ENCODE peak calls at places on chromosome X, in ten cellular contexts. One of them, this sample, is unnamed.

GRCh38 chrX:103356897-103357296 is 591 bp downstream of the TCEAL9 start:
- DNase-seq in body of pancreas: peak; percentile 52
- DNase-seq in GM23248: peak; percentile 45
- DNase-seq in foreskin fibroblast: no peak
- DNase-seq in cardiac muscle cell: peak; percentile 28
- DNase-seq in lower leg skin: no peak
- DNase-seq in bronchial epithelial cell: no peak
- DNase-seq in PC-9: no peak
- DNase-seq in heart right ventricle: peak; percentile 18
- DNase-seq in RWPE2: no peak
- DNase-seq in this sample: peak; percentile 45

GRCh38 chrX:129779747-129780146 is at the start of gene SASH3:
- DNase-seq in body of pancreas: peak; percentile 17
- DNase-seq in RWPE2: no peak
- DNase-seq in PC-9: no peak
- DNase-seq in GM23248: no peak
- DNase-seq in lower leg skin: peak; percentile 24
- DNase-seq in bronchial epithelial cell: no peak
- DNase-seq in cardiac muscle cell: no peak
- DNase-seq in heart right ventricle: peak; percentile 26
- DNase-seq in foreskin fibroblast: no peak
- DNase-seq in this sample: no peak

GRCh38 chrX:55758033-55758432 is 40.5 kb downstream of the RRAGB start:
- DNase-seq in lower leg skin: no peak
- DNase-seq in heart right ventricle: no peak
- DNase-seq in GM23248: no peak
- DNase-seq in RWPE2: no peak
- DNase-seq in body of pancreas: no peak
- DNase-seq in bronchial epithelial cell: peak; percentile 10
- DNase-seq in cardiac muscle cell: peak; percentile 2
- DNase-seq in PC-9: no peak
- DNase-seq in foreskin fibroblast: peak; percentile 7
- DNase-seq in this sample: peak; percentile 14

GRCh38 chrX:96407501-96407900 is 277.1 kb upstream of the DIAPH2 start:
- DNase-seq in foreskin fibroblast: peak; percentile 60
- DNase-seq in lower leg skin: peak; percentile 15
- DNase-seq in body of pancreas: peak; percentile 9
- DNase-seq in cardiac muscle cell: peak; percentile 68
- DNase-seq in GM23248: peak; percentile 69
- DNase-seq in bronchial epithelial cell: peak; percentile 55
- DNase-seq in heart right ventricle: no peak
- DNase-seq in RWPE2: no peak
- DNase-seq in PC-9: peak; percentile 85
- DNase-seq in this sample: peak; percentile 79

GRCh38 chrX:30702736-30703135 is 49.5 kb downstream of the GK start:
- DNase-seq in lower leg skin: no peak
- DNase-seq in body of pancreas: no peak
- DNase-seq in bronchial epithelial cell: no peak
- DNase-seq in cardiac muscle cell: peak; percentile 70
- DNase-seq in GM23248: peak; percentile 78
- DNase-seq in RWPE2: no peak
- DNase-seq in heart right ventricle: no peak
- DNase-seq in PC-9: no peak
- DNase-seq in foreskin fibroblast: peak; percentile 32
- DNase-seq in this sample: peak; percentile 48

GRCh38 chrX:72054776-72055495 is 76.8 kb downstream of the RTL5 start:
- DNase-seq in PC-9: no peak
- DNase-seq in bronchial epithelial cell: no peak
- DNase-seq in foreskin fibroblast: no peak
- DNase-seq in lower leg skin: no peak
- DNase-seq in RWPE2: no peak
- DNase-seq in body of pancreas: no peak
- DNase-seq in heart right ventricle: no peak
- DNase-seq in cardiac muscle cell: no peak
- DNase-seq in GM23248: no peak
- DNase-seq in this sample: no peak

GRCh38 chrX:129600981-129601424 is 53.8 kb downstream of the APLN start:
- DNase-seq in PC-9: no peak
- DNase-seq in GM23248: peak; percentile 53
- DNase-seq in lower leg skin: no peak
- DNase-seq in heart right ventricle: no peak
- DNase-seq in bronchial epithelial cell: peak; percentile 23
- DNase-seq in RWPE2: no peak
- DNase-seq in cardiac muscle cell: peak; percentile 32
- DNase-seq in body of pancreas: no peak
- DNase-seq in foreskin fibroblast: peak; percentile 17
- DNase-seq in this sample: peak; percentile 69

GRCh38 chrX:122586831-122587230 is 597.2 kb upstream of the GRIA3 start:
- DNase-seq in cardiac muscle cell: no peak
- DNase-seq in body of pancreas: no peak
- DNase-seq in heart right ventricle: no peak
- DNase-seq in RWPE2: no peak
- DNase-seq in bronchial epithelial cell: no peak
- DNase-seq in PC-9: no peak
- DNase-seq in lower leg skin: no peak
- DNase-seq in foreskin fibroblast: no peak
- DNase-seq in GM23248: peak; percentile 41
- DNase-seq in this sample: peak; percentile 36

GRCh38 chrX:108468486-108468885 is 28.8 kb downstream of the COL4A5 start:
- DNase-seq in GM23248: peak; percentile 51
- DNase-seq in cardiac muscle cell: peak; percentile 51
- DNase-seq in PC-9: no peak
- DNase-seq in body of pancreas: no peak
- DNase-seq in lower leg skin: no peak
- DNase-seq in heart right ventricle: no peak
- DNase-seq in bronchial epithelial cell: no peak
- DNase-seq in RWPE2: no peak
- DNase-seq in foreskin fibroblast: peak; percentile 29
- DNase-seq in this sample: peak; percentile 72

GRCh38 chrX:110286126-110286525 is 31.8 kb downstream of the AMMECR1 start:
- DNase-seq in PC-9: peak; percentile 76
- DNase-seq in foreskin fibroblast: peak; percentile 74
- DNase-seq in GM23248: peak; percentile 89
- DNase-seq in bronchial epithelial cell: peak; percentile 85
- DNase-seq in cardiac muscle cell: peak; percentile 80
- DNase-seq in heart right ventricle: no peak
- DNase-seq in body of pancreas: no peak
- DNase-seq in lower leg skin: peak; percentile 14
- DNase-seq in RWPE2: peak; percentile 36
- DNase-seq in this sample: peak; percentile 81

GRCh38 chrX:129462707-129463106 is 60.6 kb downstream of the SMARCA1 start:
- DNase-seq in body of pancreas: no peak
- DNase-seq in lower leg skin: no peak
- DNase-seq in bronchial epithelial cell: no peak
- DNase-seq in cardiac muscle cell: no peak
- DNase-seq in foreskin fibroblast: no peak
- DNase-seq in heart right ventricle: no peak
- DNase-seq in PC-9: no peak
- DNase-seq in RWPE2: no peak
- DNase-seq in GM23248: peak; percentile 13
- DNase-seq in this sample: peak; percentile 22

DNA sequence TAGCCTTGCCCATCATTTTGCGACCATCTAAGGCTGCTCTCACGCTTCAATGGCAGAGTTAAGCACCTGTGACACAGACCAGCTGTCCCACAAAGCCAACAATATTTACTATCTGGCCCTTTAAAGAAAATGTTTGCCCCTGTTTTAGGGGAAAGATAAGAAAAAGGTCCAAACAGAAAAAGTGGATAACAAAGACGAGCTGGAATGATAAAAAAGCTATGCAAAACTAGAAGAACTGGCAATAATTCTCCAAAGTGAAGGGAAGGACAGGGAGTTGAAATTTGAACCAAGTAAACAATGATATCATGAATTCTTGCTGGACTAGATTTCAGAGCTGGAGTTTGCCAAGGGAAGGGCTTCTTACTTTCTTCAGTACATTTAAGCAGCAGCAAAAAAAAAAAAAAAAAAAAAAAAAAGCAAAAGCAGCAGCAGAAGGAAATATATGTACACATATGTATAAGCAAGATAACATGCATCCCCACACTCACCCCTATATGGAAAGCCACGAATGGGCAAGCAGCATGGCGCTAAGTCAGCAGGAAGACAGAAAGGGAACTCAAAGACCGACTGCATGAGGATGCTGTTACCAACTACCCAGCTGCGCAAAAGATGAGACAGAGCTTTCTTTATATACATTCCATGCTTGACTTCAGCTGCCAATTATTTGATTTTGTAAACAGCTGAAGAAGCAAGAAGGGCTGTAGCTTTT is 12.4 kb downstream of the TRAPPC2 start:
- DNase-seq in heart right ventricle: no peak
- DNase-seq in GM23248: peak; percentile 47
- DNase-seq in cardiac muscle cell: peak; percentile 40
- DNase-seq in RWPE2: no peak
- DNase-seq in PC-9: peak; percentile 85
- DNase-seq in body of pancreas: no peak
- DNase-seq in bronchial epithelial cell: peak; percentile 46
- DNase-seq in foreskin fibroblast: no peak
- DNase-seq in lower leg skin: no peak
- DNase-seq in this sample: peak; percentile 71
- H3K4me3 ChIP-seq in heart right ventricle: no peak overlapping the region
- H3K4me3 ChIP-seq in GM23248: no peak overlapping the region
- H3K4me3 ChIP-seq in cardiac muscle cell: no peak overlapping the region
- H3K4me3 ChIP-seq in RWPE2: no peak overlapping the region
- H3K4me3 ChIP-seq in PC-9: no peak overlapping the region
- H3K4me3 ChIP-seq in body of pancreas: no peak overlapping the region
- H3K4me3 ChIP-seq in bronchial epithelial cell: no peak overlapping the region
- H3K4me3 ChIP-seq in foreskin fibroblast: no peak overlapping the region
- H3K4me3 ChIP-seq in lower leg skin: no peak overlapping the region
- H3K4me3 ChIP-seq in this sample: no peak overlapping the region

GRCh38 chrX:118346258-118347094 is 570 bp downstream of the WDR44 start:
- DNase-seq in body of pancreas: peak; percentile 39
- DNase-seq in lower leg skin: peak; percentile 21
- DNase-seq in RWPE2: peak; percentile 34
- DNase-seq in heart right ventricle: peak; percentile 35
- DNase-seq in PC-9: peak; percentile 35
- DNase-seq in bronchial epithelial cell: no peak
- DNase-seq in GM23248: peak; percentile 57
- DNase-seq in cardiac muscle cell: no peak
- DNase-seq in foreskin fibroblast: no peak
- DNase-seq in this sample: peak; percentile 59
- H3K4me3 ChIP-seq in body of pancreas: peak overlapping the region; percentile 33
- H3K4me3 ChIP-seq in lower leg skin: peak overlapping the region; percentile 73
- H3K4me3 ChIP-seq in RWPE2: peak overlapping the region; percentile 67
- H3K4me3 ChIP-seq in heart right ventricle: peak overlapping the region; percentile 77
- H3K4me3 ChIP-seq in PC-9: peak overlapping the region; percentile 71
- H3K4me3 ChIP-seq in bronchial epithelial cell: peak overlapping the region; percentile 65
- H3K4me3 ChIP-seq in GM23248: peak overlapping the region; percentile 98
- H3K4me3 ChIP-seq in cardiac muscle cell: peak overlapping the region; percentile 69
- H3K4me3 ChIP-seq in foreskin fibroblast: peak overlapping the region; percentile 86
- H3K4me3 ChIP-seq in this sample: peak overlapping the region; percentile 79

DNA sequence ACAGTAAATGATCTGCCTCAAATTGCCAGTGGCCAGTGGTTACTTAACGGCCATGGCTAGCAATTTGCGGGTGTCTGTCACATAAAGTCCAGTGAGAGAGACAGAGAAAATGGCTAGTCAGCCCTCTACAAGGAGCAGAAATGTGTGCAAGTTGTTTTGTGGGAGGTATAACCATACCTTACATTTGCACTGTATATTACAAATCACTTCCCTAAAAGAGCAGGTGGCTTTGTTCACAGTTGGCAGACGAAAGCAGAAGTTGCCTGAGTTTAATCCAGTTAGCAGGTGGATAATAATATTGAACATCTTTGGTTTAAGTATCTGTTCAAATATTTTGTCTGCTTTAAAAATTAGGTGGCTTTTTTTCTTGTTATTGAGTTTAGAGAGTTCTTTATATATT is 15.6 kb downstream of the SRPX start:
- DNase-seq in RWPE2: no peak
- DNase-seq in foreskin fibroblast: no peak
- DNase-seq in body of pancreas: no peak
- DNase-seq in bronchial epithelial cell: no peak
- DNase-seq in GM23248: no peak
- DNase-seq in lower leg skin: no peak
- DNase-seq in cardiac muscle cell: no peak
- DNase-seq in heart right ventricle: no peak
- DNase-seq in PC-9: no peak
- DNase-seq in this sample: no peak
- H3K4me3 ChIP-seq in RWPE2: no peak overlapping the region
- H3K4me3 ChIP-seq in foreskin fibroblast: no peak overlapping the region
- H3K4me3 ChIP-seq in body of pancreas: no peak overlapping the region
- H3K4me3 ChIP-seq in bronchial epithelial cell: no peak overlapping the region
- H3K4me3 ChIP-seq in GM23248: no peak overlapping the region
- H3K4me3 ChIP-seq in lower leg skin: no peak overlapping the region
- H3K4me3 ChIP-seq in cardiac muscle cell: no peak overlapping the region
- H3K4me3 ChIP-seq in heart right ventricle: no peak overlapping the region
- H3K4me3 ChIP-seq in PC-9: no peak overlapping the region
- H3K4me3 ChIP-seq in this sample: no peak overlapping the region

GRCh38 chrX:1597345-1598020 is 6.1 kb downstream of the AKAP17A start:
- DNase-seq in body of pancreas: no peak
- DNase-seq in cardiac muscle cell: no peak
- DNase-seq in RWPE2: peak; percentile 70
- DNase-seq in foreskin fibroblast: no peak
- DNase-seq in GM23248: no peak
- DNase-seq in PC-9: no peak
- DNase-seq in heart right ventricle: no peak
- DNase-seq in bronchial epithelial cell: no peak
- DNase-seq in lower leg skin: no peak
- DNase-seq in this sample: no peak
- H3K4me3 ChIP-seq in body of pancreas: no peak overlapping the region
- H3K4me3 ChIP-seq in cardiac muscle cell: no peak overlapping the region
- H3K4me3 ChIP-seq in RWPE2: no peak overlapping the region
- H3K4me3 ChIP-seq in foreskin fibroblast: no peak overlapping the region
- H3K4me3 ChIP-seq in GM23248: no peak overlapping the region
- H3K4me3 ChIP-seq in PC-9: no peak overlapping the region
- H3K4me3 ChIP-seq in heart right ventricle: no peak overlapping the region
- H3K4me3 ChIP-seq in bronchial epithelial cell: no peak overlapping the region
- H3K4me3 ChIP-seq in lower leg skin: no peak overlapping the region
- H3K4me3 ChIP-seq in this sample: no peak overlapping the region

This sample was measured in adipocyte.